ENCODE peak calls at places on chromosomes 13 and 19, in six cellular contexts. W is activated T-cell treated with anti-CD3 and anti-CD28 coated beads, Interleukin-2, amount 50 U/mL, for 72 hours; A is NCI-H774; X is psoas muscle; K is non-pigmented ciliary epithelial cell; D is stimulated activated CD8-positive, alpha-beta memory T cell treated with anti-CD3 and anti-CD28 coated beads, Interleukin-4, amount 100 ng/mL, for 4 hours. L is an unnamed sample.

GRCh38 chr13:51562011-51562671 is 22.1 kb upstream of the WDFY2 start:
- DNase-seq in W (no peak), A (no peak), X (no peak), K (no peak), D (no peak), L (peak)

GRCh38 chr13:64925284-64925683 is 2304.9 kb downstream of the PCDH9 start:
- DNase-seq in W (no peak), A (no peak), X (no peak), K (no peak), D (no peak), L (no peak)

GRCh38 chr19:1453525-1454371 is 3.8 kb downstream of the APC2 start:
- DNase-seq in W (peak), A (peak), X (peak), K (no peak), D (no peak), L (no peak)

GRCh38 chr19:11814707-11815050 is 606 bp downstream of the ZNF440 start:
- DNase-seq in W (no peak), A (no peak), X (no peak), K (no peak), D (no peak), L (peak)

GRCh38 chr19:7287716-7288115 is 6.5 kb downstream of the INSR start:
- DNase-seq in W (no peak), A (no peak), X (no peak), K (no peak), D (no peak), L (no peak)

GRCh38 chr13:33743438-33744368 is 74.2 kb upstream of the RFC3 start:
- DNase-seq in W (peak), A (no peak), X (no peak), K (no peak), D (no peak), L (no peak)

GRCh38 chr19:23287620-23288019 is 37.4 kb upstream of the ZNF724 start:
- DNase-seq in W (no peak), A (no peak), X (no peak), K (no peak), D (no peak), L (no peak)

GRCh38 chr13:81051873-81052272 is 710.9 kb upstream of the SPRY2 start:
- DNase-seq in W (no peak), A (no peak), X (no peak), K (no peak), D (no peak), L (no peak)

GRCh38 chr19:1813837-1814217 is 1.8 kb upstream of the ATP8B3 start:
- DNase-seq in W (no peak), A (no peak), X (no peak), K (no peak), D (no peak), L (no peak)

GRCh38 chr13:35349673-35350278 is 126.7 kb downstream of the MAB21L1 start:
- DNase-seq in W (no peak), A (no peak), X (no peak), K (no peak), D (no peak), L (no peak)

GRCh38 chr19:48325265-48325910 is at the start of gene EMP3:
- DNase-seq in W (peak), A (no peak), X (peak), K (peak), D (peak), L (peak)

GRCh38 chr13:101178394-101178793 is 237.9 kb downstream of the NALCN start:
- DNase-seq in W (no peak), A (no peak), X (no peak), K (no peak), D (no peak), L (no peak)